ENCODE peak calls at places on chromosome 13, in seven cellular contexts. H is tibial nerve, A is uterus, Q is pancreas, P is heart right ventricle, S is right atrium auricular region, X is GM23338. J is an unnamed sample.

GRCh38 chr13:106466691-106467405 is 68.6 kb downstream of the EFNB2 start:
- DNase-seq in H (no peak), Q (no peak), P (no peak), A (no peak), X (no peak), S (no peak), J (no peak)

GRCh38 chr13:51823861-51824260 is 19.9 kb upstream of the DHRS12 start:
- DNase-seq in H (no peak), X (no peak), S (no peak), P (no peak), Q (no peak), A (no peak), J (no peak)

GRCh38 chr13:94343243-94343585 is 136.3 kb downstream of the DCT start:
- DNase-seq in X (no peak), P (no peak), A (no peak), Q (no peak), S (no peak), H (no peak), J (no peak)

GRCh38 chr13:33610471-33611015 is 207.4 kb upstream of the RFC3 start:
- DNase-seq in S (peak), A (no peak), Q (no peak), H (no peak), P (peak), X (peak), J (peak)

GRCh38 chr13:44710576-44710975 is 134.4 kb upstream of the TSC22D1 start:
- DNase-seq in H (no peak), X (no peak), P (no peak), Q (no peak), A (no peak), S (no peak), J (no peak)

GRCh38 chr13:73341748-73342147 is 282.9 kb downstream of the KLF5 start:
- DNase-seq in X (peak), P (no peak), Q (no peak), H (no peak), S (no peak), A (no peak), J (no peak)

GRCh38 chr13:80497439-80497838 is 156.5 kb upstream of the SPRY2 start:
- DNase-seq in H (no peak), S (no peak), Q (no peak), P (no peak), A (no peak), X (no peak), J (no peak)

GRCh38 chr13:65275838-65276630 is 1954.1 kb downstream of the PCDH9 start:
- DNase-seq in X (no peak), Q (no peak), H (no peak), S (no peak), A (no peak), P (no peak), J (no peak)

GRCh38 chr13:25352230-25352629 is 19.5 kb upstream of the ATP8A2 start:
- DNase-seq in Q (no peak), P (no peak), A (no peak), S (no peak), H (no peak), X (no peak), J (no peak)

GRCh38 chr13:68254151-68254550 is 1024.0 kb upstream of the PCDH9 start:
- DNase-seq in X (no peak), P (no peak), S (no peak), A (no peak), Q (no peak), H (no peak), J (no peak)

GRCh38 chr13:40169476-40169875 is 497.0 kb downstream of the FOXO1 start:
- DNase-seq in S (no peak), P (no peak), Q (no peak), X (no peak), A (no peak), H (no peak), J (no peak)

GRCh38 chr13:58598241-58598640 is 966.7 kb downstream of the PCDH17 start:
- DNase-seq in P (no peak), S (no peak), H (no peak), A (no peak), X (no peak), Q (no peak), J (no peak)

GRCh38 chr13:109036091-109036490 is 406.7 kb downstream of the MYO16 start:
- DNase-seq in A (no peak), H (no peak), P (no peak), X (no peak), Q (no peak), S (no peak), J (no peak)

GRCh38 chr13:113650275-113650674 is 7.7 kb downstream of the ATP4B start:
- DNase-seq in H (peak), A (peak), S (no peak), Q (peak), P (no peak), X (no peak), J (peak)

GRCh38 chr13:40667622-40667978 is 1.2 kb upstream of the FOXO1 start:
- DNase-seq in H (no peak), X (peak), P (peak), A (peak), S (no peak), Q (no peak), J (no peak)

GRCh38 chr13:29125934-29126424 is 305.8 kb downstream of the MTUS2 start:
- DNase-seq in P (no peak), X (no peak), S (no peak), H (no peak), A (no peak), Q (no peak), J (no peak)

GRCh38 chr13:31901985-31902384 is 129.6 kb upstream of the FRY start:
- DNase-seq in X (no peak), P (no peak), A (no peak), H (no peak), S (no peak), Q (no peak), J (no peak)

GRCh38 chr13:42752731-42753130 is 28.7 kb upstream of the FAM216B start:
- DNase-seq in X (no peak), S (no peak), A (no peak), H (no peak), P (no peak), Q (no peak), J (no peak)

GRCh38 chr13:24623141-24623665 is 57.0 kb upstream of the ATP12A start:
- DNase-seq in A (no peak), X (no peak), S (no peak), P (no peak), H (no peak), Q (no peak), J (no peak)

GRCh38 chr13:47415048-47415447 is 518.2 kb upstream of the HTR2A start:
- DNase-seq in Q (no peak), X (no peak), S (no peak), H (no peak), A (no peak), P (no peak), J (no peak)

GRCh38 chr13:108227651-108228272 is 9.6 kb downstream of the ABHD13 start:
- DNase-seq in Q (no peak), P (no peak), A (no peak), S (no peak), H (no peak), X (peak), J (no peak)

GRCh38 chr13:29707876-29708543 is 112.5 kb upstream of the SLC7A1 start:
- DNase-seq in A (no peak), H (no peak), S (no peak), X (peak), P (no peak), Q (peak), J (peak)

GRCh38 chr13:78404961-78405360 is 198.4 kb downstream of the POU4F1 start:
- DNase-seq in P (no peak), Q (no peak), A (no peak), H (no peak), S (no peak), X (no peak), J (no peak)

GRCh38 chr13:78413887-78414553 is 189.3 kb downstream of the POU4F1 start:
- DNase-seq in A (no peak), Q (no peak), P (no peak), X (no peak), H (no peak), S (no peak), J (no peak)

GRCh38 chr13:78410847-78411246 is 192.5 kb downstream of the POU4F1 start:
- DNase-seq in A (no peak), S (no peak), H (no peak), Q (no peak), P (no peak), X (no peak), J (no peak)

GRCh38 chr13:78410164-78410563 is 193.2 kb downstream of the POU4F1 start:
- DNase-seq in X (no peak), Q (no peak), A (no peak), H (no peak), P (no peak), S (no peak), J (no peak)

GRCh38 chr13:78409172-78409571 is 194.2 kb downstream of the POU4F1 start:
- DNase-seq in S (no peak), X (peak), P (no peak), H (no peak), A (no peak), Q (no peak), J (no peak)
- TF ChIP-seq CTCF in S (no peak), X (peak), P (no peak), H (no peak), A (no peak), Q (no peak), J (no peak)

GRCh38 chr13:46170687-46171086 is 11.3 kb downstream of the LCP1 start:
- DNase-seq in X (peak), S (no peak), P (no peak), H (no peak), A (no peak), Q (no peak), J (no peak)
- H3K4me3 ChIP-seq in X (no peak), S (no peak), P (no peak), H (no peak), A (no peak), Q (no peak), J (no peak)

GRCh38 chr13:110365876-110366275 is 58.8 kb downstream of the COL4A2 start:
- DNase-seq in P (no peak), A (no peak), X (no peak), S (no peak), Q (no peak), H (no peak), J (no peak)
- H3K27ac ChIP-seq in P (no peak), A (peak), X (no peak), S (peak), Q (no peak), H (no peak), J (peak)

DNA sequence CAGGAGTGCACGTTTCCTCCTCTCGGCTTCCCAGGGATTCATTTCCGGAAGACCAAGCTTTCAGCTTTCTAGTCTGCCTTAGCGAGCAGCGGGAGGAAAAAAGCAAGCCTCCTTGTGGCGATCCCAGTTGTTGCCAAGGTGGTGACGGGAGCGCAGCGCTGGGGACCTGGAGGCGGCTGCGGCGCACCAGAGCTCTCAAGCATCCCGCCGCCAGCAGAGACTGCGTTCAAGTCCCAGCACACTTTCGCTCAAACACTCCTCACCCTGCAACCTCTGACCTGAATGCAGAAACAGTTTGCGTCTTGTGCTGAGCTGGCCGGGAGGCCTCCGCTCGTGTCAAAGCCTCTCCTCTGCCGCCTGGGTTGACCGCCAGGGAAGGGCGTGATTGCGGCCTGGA is 4.9 kb downstream of the GSX1 start:
- DNase-seq in H (no peak), Q (no peak), P (no peak), S (no peak), X (peak), A (no peak), J (no peak)
- TF ChIP-seq CTCF in H (no peak), Q (no peak), P (peak), S (no peak), X (peak), A (no peak), J (no peak)

GRCh38 chr13:102596147-102597028 is at the start of gene TPP2:
- DNase-seq in S (peak), Q (peak), H (peak), P (peak), X (peak), A (peak), J (peak)

GRCh38 chr13:102598061-102598460 is 1.3 kb downstream of the TPP2 start:
- DNase-seq in P (no peak), A (no peak), X (no peak), Q (no peak), H (no peak), S (no peak), J (no peak)

GRCh38 chr13:102597029-102598015 is 536 bp downstream of the TPP2 start:
- DNase-seq in S (no peak), Q (no peak), P (no peak), A (peak), X (peak), H (no peak), J (no peak)

DNA sequence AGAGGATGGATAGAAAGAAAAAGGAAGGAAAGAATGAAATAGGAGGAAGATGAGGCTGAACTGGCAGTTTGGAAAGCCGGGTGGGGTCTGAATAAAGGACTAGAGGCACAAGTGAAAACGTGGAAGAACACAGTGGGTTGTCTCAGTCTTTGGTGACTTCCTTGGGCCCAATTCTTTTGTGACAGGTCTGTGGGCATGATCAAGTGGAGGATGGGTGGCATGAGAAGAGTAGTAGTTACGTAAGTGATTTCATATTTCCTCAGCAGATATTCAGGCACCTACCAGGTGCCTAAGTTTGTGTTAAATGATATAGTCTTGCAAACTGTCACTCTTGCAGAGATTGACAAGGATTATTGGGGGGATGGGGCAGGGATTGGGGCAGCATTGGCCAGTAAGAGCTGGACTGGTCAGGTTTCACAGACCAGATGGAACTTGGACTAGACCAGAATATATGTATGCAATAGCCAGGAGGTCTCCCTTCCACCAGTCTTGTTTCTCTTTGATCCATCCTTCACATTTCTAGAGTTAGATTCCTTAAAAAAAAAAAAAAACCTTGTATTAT is 2.7 kb downstream of the TPP2 start:
- DNase-seq in Q (no peak), S (no peak), X (no peak), H (no peak), A (no peak), P (no peak), J (no peak)
- H3K4me3 ChIP-seq in Q (no peak), S (no peak), X (peak), H (no peak), A (no peak), P (no peak), J (no peak)

GRCh38 chr13:21016487-21016886 is 44.9 kb downstream of the LATS2 start:
- DNase-seq in Q (no peak), S (no peak), H (no peak), P (no peak), X (no peak), A (no peak), J (no peak)
- H3K27ac ChIP-seq in Q (peak), S (peak), H (peak), P (peak), X (peak), A (peak), J (peak)